ENCODE peak calls at places on chromosomes 7 and 10, in four cellular contexts. J is mesendoderm, A is pancreas, Y is right atrium auricular region. C is an unnamed sample.

GRCh38 chr7:668139-668871 is 58.2 kb upstream of the DNAAF5 start:
- DNase-seq in J (no peak), A (no peak), Y (peak), C (peak)

GRCh38 chr7:37109016-37109415 is 339.6 kb downstream of the ELMO1 start:
- DNase-seq in Y (no peak), A (no peak), J (no peak), C (no peak)

GRCh38 chr10:3045471-3046209 is 21.7 kb upstream of the PFKP start:
- DNase-seq in A (peak), Y (no peak), J (peak), C (peak)

GRCh38 chr7:108973075-108973474 is 403.4 kb downstream of the DNAJB9 start:
- DNase-seq in A (no peak), Y (no peak), J (peak), C (no peak)

GRCh38 chr7:7177044-7177517 is 5.3 kb upstream of the C1GALT1 start:
- DNase-seq in J (peak), Y (no peak), A (no peak), C (no peak)

GRCh38 chr10:112721080-112721698 is 228.9 kb upstream of the TCF7L2 start:
- DNase-seq in A (no peak), J (peak), Y (no peak), C (no peak)

GRCh38 chr7:96921771-96922170 is 83.6 kb upstream of the DLX6 start:
- DNase-seq in A (no peak), J (no peak), Y (no peak), C (no peak)

GRCh38 chr7:117993377-117994003 is 120.2 kb upstream of the CTTNBP2 start:
- DNase-seq in Y (no peak), A (no peak), J (peak), C (no peak)

GRCh38 chr10:132975976-132976682 is 33.8 kb upstream of the CFAP46 start:
- DNase-seq in A (no peak), J (no peak), Y (no peak), C (peak)

GRCh38 chr7:77456711-77457110 is 40.6 kb upstream of the GSAP start:
- DNase-seq in Y (no peak), A (no peak), J (no peak), C (no peak)

GRCh38 chr7:91066627-91067026 is 197.6 kb upstream of the FZD1 start:
- DNase-seq in Y (no peak), A (no peak), J (peak), C (no peak)

GRCh38 chr7:127594490-127594889 is 954 bp downstream of the FSCN3 start:
- DNase-seq in Y (no peak), A (peak), J (no peak), C (no peak)

GRCh38 chr10:124504711-124505110 is 43.1 kb downstream of the LHPP start:
- DNase-seq in J (no peak), A (no peak), Y (no peak), C (no peak)

DNA sequence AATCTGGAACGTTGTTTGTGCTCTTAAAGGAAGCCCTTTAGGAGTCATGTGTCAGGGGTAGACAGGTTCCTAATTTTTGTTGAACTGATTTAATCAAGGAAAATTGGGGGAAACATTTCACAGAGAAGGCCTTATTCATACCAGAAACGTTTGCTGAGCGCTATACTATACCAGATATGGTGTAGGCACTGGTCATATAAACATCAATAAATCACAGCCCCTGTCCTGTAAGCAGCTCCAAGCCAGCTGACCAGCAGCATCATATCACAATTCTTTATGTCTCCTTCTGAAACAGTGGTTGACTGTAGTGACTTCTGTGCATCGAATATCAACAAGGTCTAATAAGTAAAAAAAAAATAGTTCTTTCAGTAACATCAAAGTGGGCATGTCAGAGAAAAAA is 1.1 kb downstream of the TMEM178B start:
- DNase-seq in A (no peak), J (no peak), Y (no peak), C (no peak)
- H3K4me3 ChIP-seq in A (no peak), J (no peak), Y (peak), C (peak)

GRCh38 chr10:58267713-58268453 is at the start of gene IPMK:
- DNase-seq in Y (peak), A (peak), J (peak), C (peak)

GRCh38 chr10:58266826-58267712 is 625 bp downstream of the IPMK start:
- DNase-seq in A (peak), J (peak), Y (peak), C (peak)

GRCh38 chr10:58268454-58268945 is 462 bp upstream of the CISD1 start:
- DNase-seq in A (no peak), Y (no peak), J (no peak), C (no peak)

GRCh38 chr10:58266003-58266825 is 1.5 kb downstream of the IPMK start:
- DNase-seq in Y (no peak), J (peak), A (no peak), C (no peak)

GRCh38 chr10:58264780-58265179 is 2.9 kb downstream of the IPMK start:
- DNase-seq in A (no peak), Y (no peak), J (peak), C (no peak)
- H3K4me3 ChIP-seq in A (no peak), Y (no peak), J (no peak), C (no peak)

GRCh38 chr10:103677486-103677885 is 177.9 kb downstream of the SH3PXD2A start:
- DNase-seq in J (no peak), Y (no peak), A (no peak), C (no peak)
- H3K4me3 ChIP-seq in J (no peak), Y (peak), A (no peak), C (no peak)

DNA sequence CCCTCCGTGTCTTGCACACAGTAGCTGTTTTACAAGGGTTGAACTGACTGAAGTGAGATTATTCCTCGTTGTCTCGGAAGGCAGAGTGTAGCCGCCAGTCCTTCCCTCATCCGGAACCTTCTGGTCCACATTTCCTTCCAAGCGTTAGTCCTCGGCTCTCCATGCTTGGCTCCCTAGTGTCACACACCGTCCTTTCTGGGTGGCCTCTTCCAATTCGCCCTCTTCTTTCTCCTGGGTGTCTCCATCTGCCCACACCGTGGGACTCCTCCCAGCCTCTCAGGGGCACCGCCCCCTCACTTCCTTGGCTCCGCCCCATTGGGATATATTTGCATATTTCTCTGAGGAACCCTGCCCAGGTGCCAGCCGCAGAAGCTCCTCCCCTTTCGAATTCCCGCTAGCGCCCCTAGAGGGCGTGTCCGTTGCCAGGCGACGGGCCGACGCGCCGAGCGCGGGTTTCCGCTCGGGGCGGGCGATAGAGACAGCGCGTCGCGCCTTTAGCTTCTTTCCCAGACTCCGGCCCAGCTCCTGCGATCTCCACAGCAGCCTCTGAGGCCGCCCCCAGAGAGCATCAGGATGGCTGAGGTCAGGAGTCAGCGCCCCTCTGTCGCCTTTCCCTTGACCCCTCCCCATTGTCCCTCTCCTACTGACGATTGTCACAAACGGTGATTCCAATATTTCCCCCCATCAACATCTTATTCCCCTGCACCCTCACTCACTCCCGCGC is at the start of gene CFAP58:
- DNase-seq in Y (peak), J (peak), A (peak), C (peak)
- H3K4me3 ChIP-seq in Y (peak), J (peak), A (peak), C (peak)